ENCODE peak calls at places on chromosomes 4 and X, in four cellular contexts. V is COR-L47; N is CD4-positive, alpha-beta memory T cell; U is neuronal stem cell. I is an unnamed sample.

GRCh38 chr4:121272526-121272925 is 108.3 kb downstream of the QRFPR start:
- DNase-seq in V (no peak), N (no peak), U (no peak), I (no peak)

GRCh38 chrX:66110112-66110511 is 53.9 kb upstream of the HEPH start:
- DNase-seq in V (no peak), N (peak), U (no peak), I (no peak)

GRCh38 chr4:173333658-173334084 is 487 bp downstream of the HMGB2 start:
- DNase-seq in V (peak), N (no peak), U (peak), I (peak)

GRCh38 chr4:54082168-54082567 is 17.8 kb upstream of the CHIC2 start:
- DNase-seq in V (no peak), N (no peak), U (no peak), I (no peak)

GRCh38 chr4:86496094-86497060 is 97.7 kb upstream of the PTPN13 start:
- DNase-seq in V (peak), N (peak), U (no peak), I (peak)

GRCh38 chrX:10981491-10981890 is 129.6 kb upstream of the HCCS start:
- DNase-seq in V (no peak), N (no peak), U (no peak), I (no peak)

GRCh38 chrX:139739138-139739537 is 31.2 kb upstream of the MCF2 start:
- DNase-seq in V (no peak), N (no peak), U (no peak), I (no peak)

GRCh38 chrX:20477836-20478532 is 211.3 kb upstream of the RPS6KA3 start:
- DNase-seq in V (peak), N (no peak), U (no peak), I (no peak)

GRCh38 chr4:152537881-152538280 is 2.0 kb upstream of the FBXW7 start:
- DNase-seq in V (no peak), N (no peak), U (no peak), I (no peak)

GRCh38 chrX:148049441-148049840 is 68.3 kb downstream of the FMR1NB start:
- DNase-seq in V (no peak), N (peak), U (peak), I (peak)

GRCh38 chr4:73070072-73070385 is 513 bp upstream of the COX18 start:
- DNase-seq in V (no peak), N (no peak), U (no peak), I (no peak)

GRCh38 chrX:103309860-103310591 is 764 bp downstream of the BEX2 start:
- DNase-seq in V (peak), N (no peak), U (no peak), I (peak)

GRCh38 chrX:134883134-134883700 is 107.6 kb upstream of the SMIM10 start:
- DNase-seq in V (no peak), N (no peak), U (no peak), I (no peak)

GRCh38 chr4:160848901-160849735 is 1314.7 kb downstream of the FSTL5 start:
- DNase-seq in V (peak), N (no peak), U (no peak), I (no peak)